ENCODE peak calls at places on chromosomes 13 and 19, in four cellular contexts. M is K562, R is HL-60, V is GM12878. L is an unnamed sample.

GRCh38 chr19:38952395-38953165 is 21.8 kb downstream of the MRPS12 start:
- DNase-seq in R (peak), M (peak), V (no peak), L (peak)

GRCh38 chr19:3034845-3035541 is 5.9 kb upstream of the TLE2 start:
- DNase-seq in M (peak), R (peak), V (peak), L (no peak)

GRCh38 chr19:5228932-5229777 is 111.5 kb downstream of the PTPRS start:
- DNase-seq in M (peak), R (no peak), V (no peak), L (no peak)

GRCh38 chr19:3275068-3275582 is 50.7 kb downstream of the CELF5 start:
- DNase-seq in M (peak), R (no peak), V (no peak), L (peak)

GRCh38 chr19:39304185-39304513 is 7.9 kb downstream of the IFNL1 start:
- DNase-seq in R (no peak), V (no peak), M (no peak), L (no peak)

GRCh38 chr19:19229701-19230100 is 17.9 kb downstream of the NCAN start:
- DNase-seq in M (no peak), V (no peak), R (no peak), L (no peak)

GRCh38 chr13:20442798-20443381 is 82.8 kb downstream of the CRYL1 start:
- DNase-seq in R (no peak), M (no peak), V (no peak), L (no peak)

GRCh38 chr13:50248537-50249521 is 233.6 kb downstream of the KCNRG start:
- DNase-seq in V (no peak), M (no peak), R (no peak), L (no peak)

GRCh38 chr13:110405597-110406450 is 98.7 kb downstream of the COL4A2 start:
- DNase-seq in V (no peak), R (no peak), M (no peak), L (no peak)

GRCh38 chr13:80276371-80277289 is 64.3 kb downstream of the SPRY2 start:
- DNase-seq in R (no peak), V (no peak), M (no peak), L (no peak)

GRCh38 chr13:35140831-35141230 is 198.8 kb downstream of the NBEA start:
- DNase-seq in M (no peak), V (no peak), R (no peak), L (no peak)

GRCh38 chr13:20174656-20175405 is 14.0 kb upstream of the GJA3 start:
- DNase-seq in M (peak), V (peak), R (peak), L (peak)

GRCh38 chr19:54470991-54471782 is 1.9 kb downstream of the CDC42EP5 start:
- DNase-seq in V (no peak), R (no peak), M (no peak), L (no peak)

GRCh38 chr13:31038834-31039552 is 106.5 kb downstream of the TEX26 start:
- DNase-seq in V (peak), R (peak), M (no peak), L (peak)

GRCh38 chr13:100694722-100695644 is 20.4 kb upstream of the TMTC4 start:
- DNase-seq in M (peak), V (no peak), R (no peak), L (no peak)

GRCh38 chr19:13478576-13478975 is 27.7 kb downstream of the CACNA1A start:
- DNase-seq in M (no peak), V (no peak), R (no peak), L (no peak)

GRCh38 chr13:31394491-31394890 is 194.7 kb downstream of the B3GLCT start:
- DNase-seq in M (no peak), V (no peak), R (no peak), L (no peak)

GRCh38 chr19:53519431-53519830 is 18.5 kb upstream of the ZNF331 start:
- DNase-seq in V (no peak), M (no peak), R (no peak), L (no peak)

GRCh38 chr13:25686831-25687495 is 315.2 kb downstream of the ATP8A2 start:
- DNase-seq in R (no peak), M (no peak), V (no peak), L (no peak)

GRCh38 chr13:47121092-47121763 is 224.4 kb upstream of the HTR2A start:
- DNase-seq in R (no peak), M (peak), V (no peak), L (no peak)

GRCh38 chr13:99871249-99871898 is 100.2 kb downstream of the ZIC5 start:
- DNase-seq in R (no peak), V (no peak), M (no peak), L (no peak)

DNA sequence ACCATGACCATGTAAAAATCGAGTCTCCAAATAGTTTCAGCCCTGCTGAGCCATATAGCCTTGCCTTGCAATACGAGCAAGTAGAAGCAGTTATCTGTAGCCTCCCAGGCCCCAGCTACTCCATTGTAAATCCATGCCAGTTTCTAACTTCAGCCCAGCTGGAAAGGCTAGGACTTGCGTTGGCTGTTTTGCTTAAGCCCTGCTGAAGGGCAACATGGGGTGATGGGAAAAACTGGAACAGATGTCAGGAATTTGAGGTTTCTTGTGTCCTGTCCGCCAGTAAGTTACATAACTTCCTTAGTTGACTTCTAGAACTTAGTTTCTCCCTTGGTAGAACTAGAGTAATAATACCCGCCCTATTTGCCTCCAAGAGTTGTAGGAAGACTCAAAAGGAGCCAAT is 216.0 kb upstream of the SERP2 start:
- DNase-seq in M (no peak), V (no peak), R (no peak), L (no peak)
- TF ChIP-seq SPI1 in M (no peak), V (no peak), R (no peak), L (no peak)

GRCh38 chr19:10600149-10600548 is 13.0 kb upstream of the AP1M2 start:
- DNase-seq in V (no peak), R (no peak), M (no peak), L (no peak)

GRCh38 chr19:10602330-10603083 is 15.4 kb upstream of the AP1M2 start:
- DNase-seq in M (peak), V (no peak), R (peak), L (peak)

GRCh38 chr19:10603873-10604459 is 16.9 kb upstream of the AP1M2 start:
- DNase-seq in V (peak), M (no peak), R (peak), L (peak)

GRCh38 chr19:10603084-10603872 is 16.2 kb upstream of the AP1M2 start:
- DNase-seq in R (peak), M (peak), V (peak), L (peak)

DNA sequence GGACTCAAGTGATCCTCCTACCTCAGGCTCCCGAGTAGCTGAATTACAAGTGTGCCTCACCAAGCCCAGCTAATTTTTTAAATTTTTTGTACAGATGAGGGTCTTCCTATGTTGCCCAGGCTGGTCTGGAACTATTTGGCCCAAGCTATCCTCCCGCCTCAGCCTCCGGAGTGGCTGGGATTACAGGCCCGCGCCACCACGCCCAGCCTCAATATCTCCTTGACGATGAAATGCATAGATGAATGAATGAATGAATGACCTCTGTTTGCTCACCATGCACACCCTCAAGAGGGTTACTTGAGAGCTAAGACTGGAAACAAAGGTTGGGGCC is 14.9 kb upstream of the AP1M2 start:
- DNase-seq in R (no peak), V (no peak), M (no peak), L (no peak)
- TF ChIP-seq SPI1 in R (no peak), V (no peak), M (no peak), L (no peak)

GRCh38 chr13:38577048-38577447 is 109.8 kb upstream of the FREM2 start:
- DNase-seq in R (no peak), V (no peak), M (peak), L (no peak)

DNA sequence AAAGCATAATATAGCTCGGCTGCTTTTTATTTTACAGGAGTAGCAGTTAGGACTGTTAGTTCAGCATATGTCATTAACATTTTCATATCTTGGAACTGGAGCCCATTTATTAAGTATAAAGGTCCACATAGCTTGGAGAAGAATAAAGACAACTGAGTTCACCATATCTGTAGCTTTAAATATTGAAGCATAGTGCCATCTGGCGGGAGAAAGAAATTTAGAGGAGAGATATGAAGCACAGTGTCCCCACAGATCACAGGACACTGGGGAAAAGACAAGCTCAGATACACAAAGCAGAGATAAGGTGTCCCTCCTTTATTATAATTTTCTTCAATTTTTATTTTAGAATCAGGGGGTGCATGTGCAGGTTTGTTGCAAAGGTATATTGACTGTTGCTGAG is 104.7 kb upstream of the FREM2 start:
- DNase-seq in V (no peak), M (peak), R (peak), L (no peak)
- TF ChIP-seq SPI1 in V (no peak), M (no peak), R (no peak), L (no peak)

GRCh38 chr13:54110597-54110996 is 1082.0 kb downstream of the OLFM4 start:
- DNase-seq in M (no peak), V (no peak), R (no peak), L (no peak)
- TF ChIP-seq SPI1 in M (no peak), V (no peak), R (no peak), L (no peak)

GRCh38 chr19:50460161-50460765 is 16.0 kb upstream of the EMC10 start:
- DNase-seq in M (no peak), V (peak), R (no peak), L (peak)

GRCh38 chr19:50464348-50464747 is 12.0 kb upstream of the EMC10 start:
- DNase-seq in R (no peak), V (no peak), M (no peak), L (no peak)

GRCh38 chr19:50465000-50465399 is 11.3 kb upstream of the EMC10 start:
- DNase-seq in V (no peak), M (no peak), R (no peak), L (no peak)

GRCh38 chr19:50461066-50461875 is 15.0 kb upstream of the EMC10 start:
- DNase-seq in M (peak), R (peak), V (peak), L (peak)

DNA sequence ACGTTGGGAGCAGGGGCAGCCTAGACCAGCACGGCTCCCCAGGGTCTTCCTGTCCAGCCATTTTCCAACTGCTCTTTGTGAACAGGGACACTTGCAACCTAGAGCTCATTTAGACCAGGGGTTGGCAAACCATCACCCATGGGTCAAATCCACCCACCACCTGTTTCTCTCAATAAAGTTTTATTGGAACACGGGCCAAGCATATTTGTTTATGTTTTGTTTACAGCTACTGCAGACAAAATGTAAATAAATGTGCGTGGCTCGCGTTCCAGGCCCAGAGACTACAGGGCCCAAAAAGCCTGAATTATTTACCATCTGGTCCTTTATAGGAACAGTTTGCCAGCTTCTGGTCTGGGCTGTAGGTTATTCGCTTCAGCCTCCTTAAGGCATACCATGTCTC is 13.3 kb upstream of the EMC10 start:
- DNase-seq in R (no peak), V (no peak), M (no peak), L (no peak)
- TF ChIP-seq SPI1 in R (no peak), V (no peak), M (no peak), L (no peak)

GRCh38 chr19:42131149-42132029 is 857 bp downstream of the POU2F2 start:
- DNase-seq in R (no peak), M (no peak), V (no peak), L (no peak)

GRCh38 chr19:42132851-42133528 is 744 bp upstream of the POU2F2 start:
- DNase-seq in R (peak), M (peak), V (peak), L (peak)

GRCh38 chr19:42132030-42132628 is at the start of gene POU2F2:
- DNase-seq in V (peak), M (peak), R (no peak), L (peak)

GRCh38 chr19:42129399-42130253 is 2.6 kb downstream of the POU2F2 start:
- DNase-seq in R (no peak), V (peak), M (no peak), L (no peak)

GRCh38 chr19:42130254-42130573 is 2.0 kb downstream of the POU2F2 start:
- DNase-seq in V (peak), R (no peak), M (no peak), L (no peak)
- TF ChIP-seq SPI1 in V (no peak), R (no peak), M (no peak), L (no peak)

DNA sequence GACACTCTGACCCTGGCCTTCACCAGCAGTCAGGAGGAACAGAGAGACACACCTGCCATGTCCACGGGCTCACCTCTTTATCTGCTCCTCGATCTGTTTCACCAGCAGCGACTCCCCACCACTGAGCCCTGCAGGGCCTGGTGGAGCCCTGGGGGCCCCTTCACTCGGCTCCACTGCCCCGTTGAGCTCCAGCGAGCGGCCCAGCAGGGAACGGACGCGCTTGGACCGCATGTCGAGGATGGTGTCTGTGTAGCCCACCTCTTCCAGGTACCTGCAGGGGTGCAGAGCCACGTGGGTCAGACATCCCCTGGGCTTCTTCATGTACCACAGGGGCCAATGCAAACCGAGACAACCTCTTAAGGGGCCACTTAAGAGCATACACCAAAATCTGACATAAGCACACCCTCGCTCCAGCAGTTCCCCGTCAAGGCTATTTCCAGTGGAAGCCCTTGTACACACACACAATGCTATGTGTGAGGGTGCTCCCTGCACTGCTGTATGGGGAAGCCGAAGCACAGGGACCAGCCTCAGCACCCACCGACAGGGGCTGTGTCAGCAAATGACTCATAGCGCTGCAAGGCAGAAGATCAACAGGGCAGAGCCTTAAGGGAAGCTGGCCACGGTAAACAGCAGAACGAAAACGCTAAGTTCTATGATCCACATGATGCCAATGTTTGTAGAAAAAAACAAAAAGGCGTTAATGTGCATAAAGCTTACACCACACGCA is 12.7 kb upstream of the FKRP start:
- DNase-seq in V (no peak), R (peak), M (no peak), L (no peak)
- TF ChIP-seq SPI1 in V (no peak), R (peak), M (no peak), L (no peak)

L was measured in GM12891.